ENCODE peak calls at places on chromosomes 7 and 10, in nine cellular contexts. C, W, O, E, X, P, L, T and N are unnamed samples.

GRCh38 chr10:89588671-89589070 is 53.3 kb upstream of the SLC16A12 start:
- DNase-seq in C (no peak), W (peak), O (no peak), E (no peak), X (no peak), P (no peak), L (no peak), T (no peak), N (no peak)

GRCh38 chr10:12717981-12718707 is 283.4 kb downstream of the CCDC3 start:
- DNase-seq in C (no peak), W (peak), O (no peak), E (no peak), X (no peak), P (no peak), L (no peak), T (no peak), N (no peak)

GRCh38 chr7:140810830-140811556 is 113.7 kb downstream of the BRAF start:
- DNase-seq in C (no peak), W (peak), O (peak), E (peak), X (no peak), P (peak), L (peak), T (peak), N (peak)

GRCh38 chr10:46550076-46550790 is 6.2 kb downstream of the GPRIN2 start:
- DNase-seq in C (peak), W (no peak), O (no peak), E (no peak), X (peak), P (peak), L (no peak), T (no peak), N (peak)

GRCh38 chr7:69208848-69209247 is 389.4 kb upstream of the AUTS2 start:
- DNase-seq in C (no peak), W (no peak), O (no peak), E (no peak), X (no peak), P (no peak), L (no peak), T (no peak), N (no peak)

GRCh38 chr10:12960431-12960898 is 41.0 kb downstream of the CCDC3 start:
- DNase-seq in C (no peak), W (no peak), O (no peak), E (no peak), X (no peak), P (no peak), L (no peak), T (no peak), N (no peak)

GRCh38 chr10:113059001-113059780 is 109.1 kb downstream of the TCF7L2 start:
- DNase-seq in C (no peak), W (peak), O (peak), E (no peak), X (no peak), P (peak), L (no peak), T (peak), N (no peak)

GRCh38 chr10:11110499-11110898 is 92.8 kb downstream of the CELF2 start:
- DNase-seq in C (no peak), W (no peak), O (no peak), E (no peak), X (no peak), P (no peak), L (no peak), T (no peak), N (no peak)

GRCh38 chr7:100154651-100155491 is 3.7 kb downstream of the TRAPPC14 start:
- DNase-seq in C (no peak), W (no peak), O (no peak), E (no peak), X (peak), P (no peak), L (no peak), T (no peak), N (no peak)

GRCh38 chr10:43105119-43105792 is 28.4 kb downstream of the RET start:
- DNase-seq in C (peak), W (peak), O (peak), E (no peak), X (peak), P (peak), L (peak), T (peak), N (peak)

GRCh38 chr10:329361-330099 is 194.3 kb downstream of the ZMYND11 start:
- DNase-seq in C (peak), W (peak), O (peak), E (peak), X (peak), P (no peak), L (peak), T (peak), N (peak)

GRCh38 chr7:155458317-155459132 is 596 bp downstream of the EN2 start:
- DNase-seq in C (no peak), W (no peak), O (no peak), E (no peak), X (no peak), P (peak), L (no peak), T (no peak), N (no peak)

GRCh38 chr10:14552010-14552409 is 221.3 kb upstream of the FRMD4A start:
- DNase-seq in C (no peak), W (no peak), O (no peak), E (no peak), X (no peak), P (no peak), L (no peak), T (no peak), N (no peak)

GRCh38 chr7:40133561-40134427 is 628 bp downstream of the MPLKIP start:
- DNase-seq in C (no peak), W (peak), O (no peak), E (no peak), X (no peak), P (no peak), L (no peak), T (peak), N (peak)

GRCh38 chr7:94512735-94513564 is 3.3 kb downstream of the CASD1 start:
- DNase-seq in C (no peak), W (no peak), O (no peak), E (no peak), X (no peak), P (no peak), L (no peak), T (no peak), N (no peak)

GRCh38 chr7:750111-750905 is 23.2 kb upstream of the PRKAR1B start:
- DNase-seq in C (no peak), W (no peak), O (no peak), E (no peak), X (peak), P (no peak), L (no peak), T (no peak), N (no peak)

GRCh38 chr7:112143567-112143966 is 62.6 kb downstream of the DOCK4 start:
- DNase-seq in C (no peak), W (peak), O (no peak), E (no peak), X (no peak), P (no peak), L (no peak), T (peak), N (no peak)

GRCh38 chr10:132974886-132975881 is 32.8 kb upstream of the CFAP46 start:
- DNase-seq in C (peak), W (no peak), O (no peak), E (no peak), X (no peak), P (no peak), L (no peak), T (no peak), N (no peak)

GRCh38 chr10:122128357-122128756 is 139.4 kb downstream of the TACC2 start:
- DNase-seq in C (no peak), W (peak), O (no peak), E (no peak), X (no peak), P (no peak), L (no peak), T (no peak), N (no peak)

GRCh38 chr10:58531084-58531695 is 18.5 kb downstream of the BICC1 start:
- DNase-seq in C (no peak), W (peak), O (no peak), E (peak), X (no peak), P (peak), L (peak), T (peak), N (peak)

GRCh38 chr7:99714171-99714570 is 20.8 kb downstream of the CYP3A7 start:
- DNase-seq in C (no peak), W (no peak), O (no peak), E (no peak), X (no peak), P (no peak), L (no peak), T (no peak), N (no peak)

GRCh38 chr7:99365318-99366141 is 9.0 kb upstream of the ARPC1B start:
- DNase-seq in C (no peak), W (peak), O (no peak), E (no peak), X (no peak), P (peak), L (peak), T (no peak), N (peak)